ENCODE peak calls at places on chromosome 6, in six cellular contexts. I is left lung, H is esophagus muscularis mucosa, U is A549, Y is GM13976, D is lower lobe of right lung. Z is an unnamed sample.

GRCh38 chr6:132369526-132369925 is 31.7 kb downstream of the MOXD1 start:
- DNase-seq in U (no peak), D (no peak), Y (no peak), H (no peak), I (no peak), Z (no peak)

GRCh38 chr6:75223461-75223860 is 17.6 kb upstream of the COL12A1 start:
- DNase-seq in U (no peak), Y (no peak), I (no peak), H (no peak), D (no peak), Z (no peak)

GRCh38 chr6:46102123-46102522 is 27.7 kb upstream of the ENPP4 start:
- DNase-seq in U (no peak), D (no peak), I (no peak), Y (no peak), H (no peak), Z (no peak)

GRCh38 chr6:30646450-30647038 is 389 bp upstream of the C6orf136 start:
- DNase-seq in I (peak), U (no peak), D (peak), Y (no peak), H (no peak), Z (peak)

GRCh38 chr6:111625099-111625416 is 19.4 kb upstream of the TRAF3IP2 start:
- DNase-seq in D (no peak), U (no peak), Y (no peak), I (no peak), H (no peak), Z (no peak)

GRCh38 chr6:165611294-165611693 is 51.7 kb downstream of the PDE10A start:
- DNase-seq in D (no peak), U (no peak), Y (no peak), I (no peak), H (peak), Z (no peak)

GRCh38 chr6:453152-453551 is 61.6 kb downstream of the IRF4 start:
- DNase-seq in H (no peak), I (no peak), Y (no peak), D (no peak), U (no peak), Z (no peak)

GRCh38 chr6:3324262-3324942 is 65.7 kb downstream of the PSMG4 start:
- DNase-seq in I (peak), Y (peak), U (peak), D (no peak), H (no peak), Z (peak)

GRCh38 chr6:49958180-49958579 is 5.8 kb downstream of the DEFB114 start:
- DNase-seq in U (no peak), I (no peak), H (no peak), Y (no peak), D (no peak), Z (no peak)

GRCh38 chr6:225121-225721 is 67.1 kb upstream of the DUSP22 start:
- DNase-seq in D (peak), H (no peak), Y (no peak), I (no peak), U (no peak), Z (peak)

GRCh38 chr6:41731561-41732086 is 3.8 kb downstream of the TFEB start:
- DNase-seq in Y (no peak), H (no peak), U (no peak), I (no peak), D (peak), Z (no peak)

GRCh38 chr6:25576920-25577319 is 75.1 kb upstream of the SCGN start:
- DNase-seq in D (no peak), Y (no peak), I (no peak), U (no peak), H (no peak), Z (no peak)

GRCh38 chr6:148464319-148465010 is 121.8 kb downstream of the SASH1 start:
- DNase-seq in U (peak), I (no peak), D (no peak), H (peak), Y (peak), Z (peak)

GRCh38 chr6:102986086-102986485 is 1592.6 kb downstream of the GRIK2 start:
- DNase-seq in D (no peak), Y (no peak), I (no peak), U (no peak), H (no peak), Z (no peak)

GRCh38 chr6:7215140-7215539 is 97.9 kb downstream of the SSR1 start:
- DNase-seq in H (no peak), Y (no peak), D (no peak), I (no peak), U (no peak), Z (no peak)

GRCh38 chr6:109440325-109441068 is at the start of the genes PPIL6 and SMPD2:
- DNase-seq in U (peak), H (peak), I (peak), D (peak), Y (peak), Z (peak)

GRCh38 chr6:91453479-91453878 is 866.6 kb upstream of the MAP3K7 start:
- DNase-seq in H (no peak), I (no peak), D (no peak), U (no peak), Y (no peak), Z (no peak)

GRCh38 chr6:112416885-112417284 is 69.8 kb downstream of the RFPL4B start:
- DNase-seq in Y (no peak), D (no peak), U (no peak), H (no peak), I (no peak), Z (no peak)

GRCh38 chr6:84062519-84063154 is 29.1 kb downstream of the MRAP2 start:
- DNase-seq in U (no peak), D (no peak), H (no peak), I (no peak), Y (no peak), Z (no peak)

GRCh38 chr6:10721850-10722569 is 860 bp upstream of the TMEM14C start:
- DNase-seq in I (no peak), D (no peak), H (peak), U (no peak), Y (no peak), Z (peak)

GRCh38 chr6:35061102-35061615 is 80.0 kb downstream of the TCP11 start:
- DNase-seq in H (no peak), D (no peak), Y (peak), I (no peak), U (no peak), Z (no peak)

GRCh38 chr6:154229796-154230195 is 126.8 kb downstream of the IPCEF1 start:
- DNase-seq in D (no peak), I (no peak), Y (peak), H (no peak), U (no peak), Z (peak)

GRCh38 chr6:16700202-16700997 is 60.9 kb downstream of the ATXN1 start:
- DNase-seq in I (no peak), D (no peak), H (no peak), Y (no peak), U (no peak), Z (peak)

GRCh38 chr6:90233994-90234393 is 62.6 kb downstream of the BACH2 start:
- DNase-seq in Y (no peak), I (no peak), D (no peak), H (no peak), U (no peak), Z (peak)

GRCh38 chr6:40874495-40874894 is 164.5 kb downstream of the UNC5CL start:
- DNase-seq in D (no peak), U (peak), I (no peak), H (no peak), Y (no peak), Z (no peak)

GRCh38 chr6:11621119-11621518 is 83.6 kb downstream of the TMEM170B start:
- DNase-seq in H (no peak), I (no peak), Y (no peak), D (no peak), U (no peak), Z (no peak)

GRCh38 chr6:134614606-134615485 is 296.9 kb upstream of the SGK1 start:
- DNase-seq in I (no peak), D (no peak), Y (no peak), U (no peak), H (no peak), Z (no peak)

GRCh38 chr6:60670036-60670435 is 1616.0 kb downstream of the KHDRBS2 start:
- DNase-seq in D (no peak), H (no peak), U (no peak), Y (no peak), I (no peak), Z (no peak)
- TF ChIP-seq CTCF in D (no peak), H (no peak), U (no peak), Y (no peak), I (no peak), Z (no peak)

GRCh38 chr6:27073441-27073840 is 174.1 kb upstream of the PRSS16 start:
- DNase-seq in Y (no peak), I (no peak), H (no peak), U (no peak), D (no peak), Z (no peak)
- TF ChIP-seq CTCF in Y (no peak), I (no peak), H (no peak), U (no peak), D (no peak), Z (no peak)

GRCh38 chr6:71012871-71013456 is 56.1 kb upstream of the B3GAT2 start:
- DNase-seq in I (no peak), Y (peak), U (peak), D (no peak), H (no peak), Z (peak)
- TF ChIP-seq CTCF in I (peak), Y (peak), U (peak), D (peak), H (peak), Z (peak)

DNA sequence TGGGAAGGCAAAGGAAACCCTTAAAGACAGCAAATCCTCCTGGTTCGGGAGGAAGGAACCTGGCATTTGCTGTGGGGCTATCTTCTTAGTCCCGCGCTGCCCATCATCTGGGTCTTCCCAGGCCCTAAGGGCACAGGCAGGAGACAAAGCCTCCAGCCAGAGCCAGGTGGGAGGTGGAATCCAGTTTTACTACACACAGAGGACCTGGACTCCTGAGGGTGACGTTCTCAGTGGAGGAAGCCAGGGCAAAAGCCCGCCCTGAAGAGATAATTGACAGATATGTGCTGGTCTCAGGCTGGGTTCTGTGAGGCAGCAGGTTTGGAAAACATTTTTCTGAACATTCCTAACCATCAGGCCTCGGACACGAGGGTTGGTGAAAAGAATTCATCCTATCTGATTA is 88.4 kb upstream of the AGPAT4 start:
- DNase-seq in Y (no peak), U (no peak), D (no peak), I (no peak), H (no peak), Z (no peak)
- TF ChIP-seq CTCF in Y (no peak), U (no peak), D (no peak), I (no peak), H (no peak), Z (no peak)

GRCh38 chr6:32085759-32086458 is 23.2 kb downstream of the TNXB start:
- DNase-seq in I (no peak), Y (peak), D (no peak), H (no peak), U (no peak), Z (no peak)
- TF ChIP-seq CTCF in I (no peak), Y (no peak), D (no peak), H (no peak), U (no peak), Z (no peak)

GRCh38 chr6:20236344-20236743 is 24.1 kb upstream of the MBOAT1 start:
- DNase-seq in D (no peak), I (no peak), U (no peak), Y (no peak), H (no peak), Z (no peak)
- TF ChIP-seq CTCF in D (no peak), I (no peak), U (no peak), Y (no peak), H (no peak), Z (no peak)

GRCh38 chr6:43286995-43287716 is 10.9 kb upstream of the SLC22A7 start:
- DNase-seq in H (no peak), I (no peak), Y (no peak), U (no peak), D (no peak), Z (no peak)
- TF ChIP-seq CTCF in H (peak), I (no peak), Y (no peak), U (no peak), D (no peak), Z (no peak)

GRCh38 chr6:155591741-155592140 is 136.1 kb upstream of the NOX3 start:
- DNase-seq in U (no peak), Y (no peak), D (no peak), H (no peak), I (no peak), Z (no peak)

GRCh38 chr6:155583997-155584396 is 128.4 kb upstream of the NOX3 start:
- DNase-seq in U (no peak), Y (no peak), I (no peak), D (no peak), H (no peak), Z (no peak)

GRCh38 chr6:155587817-155588216 is 132.2 kb upstream of the NOX3 start:
- DNase-seq in H (no peak), Y (no peak), D (no peak), I (no peak), U (no peak), Z (no peak)

GRCh38 chr6:155586036-155586557 is 130.5 kb upstream of the NOX3 start:
- DNase-seq in D (no peak), Y (no peak), I (no peak), H (no peak), U (no peak), Z (no peak)

GRCh38 chr6:155589190-155589589 is 133.6 kb upstream of the NOX3 start:
- DNase-seq in U (no peak), H (no peak), Y (no peak), I (no peak), D (no peak), Z (no peak)
- TF ChIP-seq CTCF in U (no peak), H (no peak), Y (no peak), I (no peak), D (no peak), Z (no peak)

GRCh38 chr6:71028877-71029252 is 72.0 kb upstream of the B3GAT2 start:
- DNase-seq in I (no peak), Y (no peak), D (no peak), U (no peak), H (no peak), Z (no peak)
- TF ChIP-seq CTCF in I (no peak), Y (no peak), D (no peak), U (no peak), H (no peak), Z (no peak)

DNA sequence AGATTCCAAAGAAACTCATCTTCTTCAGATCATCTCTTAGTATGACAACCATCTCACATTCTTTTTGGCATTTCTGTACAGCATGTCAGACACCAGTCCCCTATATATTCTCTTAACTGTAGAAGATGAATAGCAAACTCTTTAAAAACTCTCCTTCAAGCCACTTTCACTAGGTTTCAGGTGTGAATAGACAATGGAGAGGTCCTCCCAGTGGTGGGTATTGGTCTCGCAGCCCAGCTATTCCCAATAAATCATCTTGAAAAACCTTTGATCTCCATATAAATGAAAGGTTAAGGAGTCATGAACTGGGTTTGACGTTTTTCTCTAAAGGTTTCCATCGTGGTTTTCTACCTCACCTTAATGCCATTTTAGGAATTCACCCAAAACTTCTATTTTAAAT is 180.0 kb downstream of the GJA1 start:
- DNase-seq in Y (no peak), U (peak), H (no peak), D (no peak), I (no peak), Z (no peak)
- TF ChIP-seq CTCF in Y (no peak), U (no peak), H (no peak), D (no peak), I (no peak), Z (no peak)

Z was measured in activated CD8-positive, alpha-beta T cell treated with anti-CD3 and anti-CD28 coated beads for 36 hours.